ENCODE peak calls at places on chromosomes 6 and 20, in nine cellular contexts. L is brain microvascular endothelial cell; V is MM.1S; P is heart right ventricle; U is PC-3; Q is astrocyte of the spinal cord; K is mucosa of descending colon; N is CD8-positive, alpha-beta T cell; S is AG10803. Y is an unnamed sample.

GRCh38 chr6:44527191-44527960 is 139.9 kb downstream of the CDC5L start:
- DNase-seq in N (no peak), P (no peak), Q (no peak), U (no peak), V (no peak), L (no peak), K (no peak), S (peak; percentile 36), Y (no peak)

GRCh38 chr6:149696904-149697303 is 21.0 kb downstream of the LATS1 start:
- DNase-seq in V (no peak), U (peak; percentile 36), P (no peak), L (peak; percentile 12), S (peak; percentile 44), Q (no peak), N (no peak), K (no peak), Y (peak; percentile 38)

GRCh38 chr6:30163090-30163917 is at the start of gene TRIM15:
- DNase-seq in V (no peak), L (no peak), K (peak; percentile 94), N (no peak), Q (no peak), S (no peak), U (no peak), P (no peak), Y (no peak)

GRCh38 chr6:128932061-128932460 is 49.1 kb downstream of the LAMA2 start:
- DNase-seq in N (no peak), Q (peak; percentile 15), S (peak; percentile 15), K (no peak), V (no peak), U (peak; percentile 68), L (peak; percentile 12), P (no peak), Y (peak; percentile 23)

GRCh38 chr6:150813319-150813992 is 52.0 kb upstream of the MTHFD1L start:
- DNase-seq in U (peak; percentile 72), L (peak; percentile 6), K (no peak), Q (peak; percentile 46), N (no peak), V (no peak), S (peak; percentile 56), P (no peak), Y (peak; percentile 54)

GRCh38 chr6:3283241-3283640 is 24.5 kb downstream of the PSMG4 start:
- DNase-seq in S (no peak), L (no peak), N (no peak), V (no peak), K (no peak), U (no peak), Q (no peak), P (no peak), Y (no peak)

GRCh38 chr6:131054392-131055250 is 8.4 kb downstream of the EPB41L2 start:
- DNase-seq in U (peak; percentile 75), N (no peak), V (no peak), K (no peak), S (no peak), P (no peak), L (no peak), Q (no peak), Y (no peak)

GRCh38 chr6:106684011-106684410 is 54.6 kb downstream of the QRSL1 start:
- DNase-seq in L (no peak), U (no peak), V (no peak), K (no peak), Q (no peak), N (no peak), P (no peak), S (no peak), Y (no peak)

GRCh38 chr6:152380993-152381898 is 255.9 kb downstream of the SYNE1 start:
- DNase-seq in K (peak; percentile 66), Q (peak; percentile 97), V (no peak), U (peak; percentile 77), N (no peak), S (peak; percentile 99), L (peak; percentile 96), P (peak; percentile 70), Y (peak; percentile 96)

GRCh38 chr20:50895111-50895830 is 36.0 kb downstream of the ADNP start:
- DNase-seq in Q (no peak), N (no peak), K (no peak), U (peak; percentile 16), L (no peak), P (no peak), S (no peak), V (no peak), Y (no peak)

GRCh38 chr6:31070711-31071197 is 41.6 kb downstream of the C6orf15 start:
- DNase-seq in L (peak; percentile 78), P (no peak), U (peak; percentile 84), V (no peak), N (no peak), K (no peak), S (peak; percentile 82), Q (peak; percentile 79), Y (peak; percentile 87)

GRCh38 chr6:114194362-114195343 is 148.2 kb downstream of the HS3ST5 start:
- DNase-seq in Q (peak; percentile 47), U (no peak), V (no peak), S (peak; percentile 25), L (peak; percentile 8), N (no peak), K (no peak), P (no peak), Y (peak; percentile 54)

GRCh38 chr20:25470045-25470444 is 62.6 kb downstream of the GINS1 start:
- DNase-seq in K (no peak), P (no peak), S (no peak), U (peak; percentile 68), V (peak; percentile 32), Q (peak; percentile 35), N (peak; percentile 14), L (peak; percentile 19), Y (peak; percentile 38)

GRCh38 chr6:67666177-67666964 is 968.7 kb upstream of the ADGRB3 start:
- DNase-seq in L (no peak), Q (no peak), N (no peak), P (no peak), K (no peak), V (no peak), U (no peak), S (no peak), Y (peak; percentile 2)

GRCh38 chr6:115393821-115394220 is 666.9 kb downstream of the FRK start:
- DNase-seq in Q (no peak), U (no peak), L (no peak), P (no peak), K (peak; percentile 15), S (no peak), V (no peak), N (no peak), Y (no peak)

GRCh38 chr6:114543696-114544095 is 200.9 kb upstream of the HS3ST5 start:
- DNase-seq in Q (no peak), S (no peak), N (no peak), U (peak; percentile 7), K (no peak), V (no peak), P (no peak), L (no peak), Y (no peak)

GRCh38 chr6:127484207-127484858 is 25.1 kb upstream of the KIAA0408 start:
- DNase-seq in U (peak; percentile 75), L (peak; percentile 61), Q (peak; percentile 78), S (peak; percentile 53), P (no peak), K (no peak), V (peak; percentile 89), N (no peak), Y (peak; percentile 51)

GRCh38 chr20:7275628-7276237 is 508.2 kb downstream of the BMP2 start:
- DNase-seq in U (no peak), V (no peak), Q (no peak), K (no peak), P (no peak), L (no peak), S (no peak), N (no peak), Y (no peak)

GRCh38 chr6:5461365-5461764 is 200.1 kb downstream of the FARS2 start:
- DNase-seq in L (no peak), Q (no peak), K (no peak), P (no peak), U (no peak), S (no peak), V (no peak), N (no peak), Y (no peak)

GRCh38 chr6:5459346-5459745 is 198.0 kb downstream of the FARS2 start:
- DNase-seq in P (no peak), L (no peak), Q (no peak), K (no peak), N (no peak), V (no peak), S (no peak), U (no peak), Y (no peak)

GRCh38 chr6:5464096-5464885 is 203.0 kb downstream of the FARS2 start:
- DNase-seq in Q (peak; percentile 38), S (no peak), L (no peak), K (no peak), N (no peak), P (no peak), V (no peak), U (no peak), Y (no peak)

GRCh38 chr6:5466459-5466858 is 205.1 kb downstream of the FARS2 start:
- DNase-seq in V (no peak), L (peak; percentile 70), S (peak; percentile 73), U (peak; percentile 54), K (no peak), N (no peak), Q (peak; percentile 77), P (no peak), Y (peak; percentile 70)

GRCh38 chr6:5462856-5463255 is 201.5 kb downstream of the FARS2 start:
- DNase-seq in U (no peak), L (no peak), K (no peak), Q (peak; percentile 69), S (no peak), V (no peak), N (no peak), P (no peak), Y (no peak)
- H3K4me3 ChIP-seq in U (no peak overlapping the region), L (no peak overlapping the region), K (no peak overlapping the region), Q (no peak overlapping the region), S (no peak overlapping the region), V (no peak overlapping the region), N (no peak overlapping the region), P (no peak overlapping the region), Y (no peak overlapping the region)

GRCh38 chr6:82144852-82145332 is 102.7 kb downstream of the IBTK start:
- DNase-seq in P (peak; percentile 18), L (peak; percentile 97), K (no peak), V (no peak), U (peak; percentile 86), Q (peak; percentile 92), S (peak; percentile 94), N (no peak), Y (peak; percentile 85)
- TF ChIP-seq CTCF in P (no peak), L (no peak), K (no peak), V (no peak), U (no peak), Q (no peak), S (no peak), N (no peak), Y (no peak)

GRCh38 chr20:63496404-63497120 is 2.3 kb downstream of the EEF1A2 start:
- DNase-seq in K (no peak), L (no peak), V (no peak), S (peak; percentile 4), P (no peak), Q (no peak), U (no peak), N (no peak), Y (no peak)
- H3K4me3 ChIP-seq in K (no peak overlapping the region), L (no peak overlapping the region), V (peak overlapping the region; percentile 47), S (peak overlapping the region; percentile 12), P (peak overlapping the region; percentile 65), Q (no peak overlapping the region), U (peak overlapping the region; percentile 84), N (peak overlapping the region; percentile 18), Y (peak overlapping the region; percentile 24)

DNA sequence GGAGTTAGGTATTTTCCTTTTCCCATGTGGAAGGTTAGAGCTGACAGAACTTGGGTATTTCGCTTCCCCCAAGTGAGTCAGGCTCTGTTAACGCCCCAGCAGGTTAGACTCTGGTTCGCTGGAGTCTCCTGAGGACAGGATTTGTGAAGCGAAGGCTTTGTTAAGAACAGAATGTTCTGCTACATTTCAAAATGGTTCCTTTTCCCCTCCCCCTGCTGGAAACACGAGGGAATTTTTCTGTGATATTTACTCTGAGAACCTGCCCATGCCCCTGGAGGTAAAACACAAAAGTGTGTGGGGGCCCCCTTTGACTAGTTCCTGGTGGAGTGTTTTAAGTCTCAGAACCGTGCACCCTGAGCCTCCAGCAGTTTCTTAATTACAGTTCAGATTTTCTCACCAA is 731.4 kb upstream of the CITED2 start:
- DNase-seq in L (peak; percentile 5), Q (peak; percentile 27), U (peak; percentile 36), N (no peak), S (no peak), K (no peak), P (no peak), V (no peak), Y (peak; percentile 30)
- TF ChIP-seq CTCF in L (peak; percentile 63), Q (peak; percentile 29), U (peak; percentile 52), N (no peak), S (no peak), K (no peak), P (no peak), V (peak; percentile 28), Y (peak; percentile 32)